ENCODE peak calls at places on chromosome 18, in ten cellular contexts. C is H1, U is heart left ventricle, Y is A549, T is body of pancreas, I is adrenal gland, M is right lobe of liver, R is tibial nerve, V is endothelial cell of umbilical vein, F is breast epithelium. Q is an unnamed sample.

GRCh38 chr18:3605562-3606443 is 155.8 kb downstream of the TGIF1 start:
- DNase-seq in C (no peak), U (no peak), Y (no peak), T (no peak), I (no peak), M (no peak), R (no peak), V (peak; percentile 67), F (no peak), Q (peak; percentile 86)

GRCh38 chr18:54416459-54416858 is 58.8 kb downstream of the C18orf54 start:
- DNase-seq in C (no peak), U (no peak), Y (no peak), T (no peak), I (no peak), M (no peak), R (no peak), V (no peak), F (no peak), Q (no peak)

GRCh38 chr18:8431036-8431435 is 178.2 kb upstream of the RAB12 start:
- DNase-seq in C (no peak), U (no peak), Y (no peak), T (no peak), I (no peak), M (no peak), R (no peak), V (no peak), F (no peak), Q (no peak)

GRCh38 chr18:3649559-3650426 is 199.8 kb downstream of the TGIF1 start:
- DNase-seq in C (no peak), U (peak; percentile 49), Y (peak; percentile 92), T (peak; percentile 41), I (peak; percentile 81), M (no peak), R (peak; percentile 42), V (no peak), F (no peak), Q (no peak)

GRCh38 chr18:58784601-58785137 is 80.0 kb upstream of the ZNF532 start:
- DNase-seq in C (no peak), U (peak; percentile 33), Y (peak; percentile 97), T (no peak), I (no peak), M (no peak), R (no peak), V (peak; percentile 25), F (no peak), Q (no peak)

GRCh38 chr18:45639424-45639823 is 24.1 kb downstream of the SLC14A2 start:
- DNase-seq in C (no peak), U (no peak), Y (no peak), T (no peak), I (no peak), M (no peak), R (no peak), V (no peak), F (no peak), Q (no peak)

GRCh38 chr18:79798346-79798998 is 734 bp downstream of the KCNG2 start:
- DNase-seq in C (no peak), U (peak; percentile 2), Y (no peak), T (no peak), I (no peak), M (peak; percentile 47), R (no peak), V (no peak), F (peak; percentile 53), Q (no peak)

GRCh38 chr18:67766930-67767329 is 250.4 kb upstream of the DSEL start:
- DNase-seq in C (no peak), U (no peak), Y (peak; percentile 70), T (no peak), I (no peak), M (no peak), R (no peak), V (peak; percentile 78), F (no peak), Q (no peak)

GRCh38 chr18:58536187-58536516 is 92.7 kb downstream of the ALPK2 start:
- DNase-seq in C (no peak), U (no peak), Y (no peak), T (no peak), I (no peak), M (no peak), R (no peak), V (no peak), F (no peak), Q (no peak)

GRCh38 chr18:68121826-68122225 is 593.1 kb downstream of the TMX3 start:
- DNase-seq in C (no peak), U (no peak), Y (no peak), T (no peak), I (no peak), M (no peak), R (no peak), V (no peak), F (no peak), Q (no peak)

GRCh38 chr18:9806905-9807304 is 78.9 kb upstream of the TXNDC2 start:
- DNase-seq in C (no peak), U (no peak), Y (no peak), T (no peak), I (no peak), M (peak; percentile 68), R (no peak), V (no peak), F (no peak), Q (no peak)

GRCh38 chr18:76795981-76796380 is 26.4 kb upstream of the ZNF236 start:
- DNase-seq in C (peak; percentile 39), U (no peak), Y (no peak), T (no peak), I (no peak), M (no peak), R (no peak), V (no peak), F (no peak), Q (no peak)

GRCh38 chr18:63578357-63578958 is 8.7 kb upstream of the SERPINB13 start:
- DNase-seq in C (no peak), U (no peak), Y (peak; percentile 37), T (peak; percentile 47), I (no peak), M (no peak), R (no peak), V (peak; percentile 53), F (no peak), Q (peak; percentile 38)

GRCh38 chr18:77650799-77651385 is 401.2 kb downstream of the GALR1 start:
- DNase-seq in C (peak; percentile 60), U (peak; percentile 80), Y (peak; percentile 44), T (peak; percentile 69), I (peak; percentile 55), M (peak; percentile 73), R (peak; percentile 60), V (no peak), F (no peak), Q (peak; percentile 52)

GRCh38 chr18:48454146-48454796 is 45.1 kb upstream of the ZBTB7C start:
- DNase-seq in C (no peak), U (no peak), Y (no peak), T (peak; percentile 48), I (peak; percentile 65), M (no peak), R (no peak), V (no peak), F (no peak), Q (no peak)
- TF ChIP-seq POLR2A in C (no peak), U (no peak), Y (no peak), T (no peak), I (no peak), M (no peak), R (no peak), V (no peak), F (no peak), Q (no peak)

DNA sequence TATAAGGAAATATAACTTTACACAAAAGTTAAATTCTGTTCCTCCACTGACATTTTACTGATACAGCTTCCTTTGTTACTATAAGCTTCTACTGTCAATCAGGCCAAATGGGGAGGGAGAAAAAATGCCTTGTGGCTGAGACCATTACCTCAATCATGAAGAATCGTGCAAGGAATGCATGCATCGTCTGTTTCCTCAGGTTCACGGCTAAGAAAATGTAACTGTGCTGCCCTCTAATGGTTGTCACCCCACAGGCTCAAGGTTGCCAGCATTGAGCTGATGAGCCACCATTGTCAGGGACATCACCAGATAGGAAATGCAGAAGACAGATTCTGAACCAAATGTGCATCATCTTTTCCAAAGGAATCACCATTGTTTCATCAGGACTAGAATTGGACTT is 426.9 kb downstream of the CDH2 start:
- DNase-seq in C (peak; percentile 64), U (no peak), Y (peak; percentile 26), T (peak; percentile 32), I (peak; percentile 41), M (no peak), R (no peak), V (peak; percentile 29), F (no peak), Q (peak; percentile 8)
- TF ChIP-seq POLR2A in C (no peak), U (no peak), Y (no peak), T (no peak), I (no peak), M (no peak), R (no peak), V (no peak), F (no peak), Q (no peak)

DNA sequence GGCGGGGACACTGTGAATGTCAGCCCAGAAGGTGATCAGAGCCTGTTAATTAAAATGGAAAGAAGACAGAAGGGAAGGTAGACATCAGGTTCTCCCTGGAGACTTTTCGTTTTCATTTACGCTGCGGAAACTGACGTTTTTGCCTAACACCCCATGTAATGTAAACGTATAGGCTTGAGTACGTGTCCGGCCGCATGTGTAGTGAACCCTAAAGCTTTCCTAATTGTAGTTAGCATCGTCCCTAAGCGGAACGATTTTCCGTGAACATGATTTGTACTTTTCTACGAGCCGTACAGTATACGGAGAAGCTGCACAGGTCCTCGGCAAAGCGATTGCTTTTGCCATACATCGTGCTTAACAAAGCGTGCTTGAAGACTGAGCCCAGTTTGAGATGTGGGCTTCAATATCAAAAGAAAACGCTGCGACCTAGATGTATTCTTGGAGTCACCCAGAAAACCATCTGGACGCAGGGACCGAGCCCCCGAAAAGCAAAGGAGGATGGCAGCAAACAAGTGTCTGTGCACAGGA is 284 bp downstream of the TIMM21 start:
- DNase-seq in C (no peak), U (no peak), Y (no peak), T (no peak), I (no peak), M (no peak), R (no peak), V (no peak), F (no peak), Q (no peak)
- TF ChIP-seq POLR2A in C (no peak), U (no peak), Y (no peak), T (no peak), I (no peak), M (no peak), R (no peak), V (no peak), F (no peak), Q (peak; percentile 52)

DNA sequence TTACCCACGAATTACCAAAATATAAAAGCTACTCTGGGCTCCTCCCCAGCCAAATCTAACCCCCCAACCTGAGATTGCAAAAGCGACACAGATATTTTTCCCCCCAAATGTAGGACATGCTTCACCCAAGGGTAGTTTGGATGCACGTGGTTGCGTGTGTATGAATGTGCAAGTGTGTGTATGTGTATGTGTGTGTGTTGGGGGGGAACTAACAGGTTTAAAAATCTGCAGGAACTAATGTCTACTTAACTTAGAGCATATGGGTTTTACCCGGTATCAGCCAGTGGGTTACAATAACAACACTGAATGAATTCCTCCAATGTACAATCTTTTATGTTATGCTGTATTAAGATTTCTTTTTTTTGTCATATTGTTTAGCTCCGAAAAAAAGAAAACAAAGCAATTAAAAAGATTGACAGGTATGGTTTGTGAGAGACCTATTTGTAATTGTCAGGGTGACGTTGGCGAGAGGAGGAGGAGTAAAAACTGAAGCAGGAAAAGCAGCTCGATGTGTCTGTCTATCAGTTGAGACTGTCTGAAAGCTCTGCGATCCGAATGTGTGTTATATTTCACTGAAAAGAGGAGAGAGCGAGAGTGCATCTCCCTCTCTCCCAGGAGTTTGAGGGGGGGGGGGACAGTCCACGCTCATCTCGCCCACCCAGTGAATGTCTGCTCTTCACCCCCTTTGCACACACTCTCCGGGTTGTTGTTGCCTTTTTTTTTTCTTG is at the start of gene TSHZ1:
- DNase-seq in C (no peak), U (peak; percentile 58), Y (peak; percentile 76), T (peak; percentile 90), I (peak; percentile 62), M (no peak), R (no peak), V (peak; percentile 92), F (no peak), Q (peak; percentile 82)
- TF ChIP-seq POLR2A in C (no peak), U (peak; percentile 81), Y (no peak), T (peak; percentile 83), I (peak; percentile 89), M (peak; percentile 91), R (peak; percentile 84), V (peak; percentile 57), F (peak; percentile 59), Q (peak; percentile 66)

Q was measured in erythroblast.